ENCODE peak calls at places on chromosomes 7 and 10, in seven cellular contexts. One of them, this sample, is unnamed.

GRCh38 chr10:131050162-131050766 is 261.3 kb downstream of the TCERG1L start:
- DNase-seq in gastrocnemius medialis: no peak
- DNase-seq in IMR-90: no peak
- DNase-seq in heart right ventricle: no peak
- DNase-seq in Panc1: no peak
- DNase-seq in cardiac muscle cell: no peak
- DNase-seq in spleen: peak; percentile 23
- DNase-seq in this sample: no peak

GRCh38 chr10:129323877-129324276 is 143.2 kb upstream of the MGMT start:
- DNase-seq in gastrocnemius medialis: no peak
- DNase-seq in IMR-90: peak; percentile 38
- DNase-seq in heart right ventricle: no peak
- DNase-seq in Panc1: no peak
- DNase-seq in cardiac muscle cell: no peak
- DNase-seq in spleen: no peak
- DNase-seq in this sample: no peak

GRCh38 chr7:95320663-95321062 is 3.7 kb downstream of the PON1 start:
- DNase-seq in gastrocnemius medialis: no peak
- DNase-seq in IMR-90: no peak
- DNase-seq in heart right ventricle: no peak
- DNase-seq in Panc1: no peak
- DNase-seq in cardiac muscle cell: no peak
- DNase-seq in spleen: no peak
- DNase-seq in this sample: no peak

GRCh38 chr10:86373251-86373650 is 6.7 kb upstream of the GRID1 start:
- DNase-seq in gastrocnemius medialis: no peak
- DNase-seq in IMR-90: no peak
- DNase-seq in heart right ventricle: no peak
- DNase-seq in Panc1: no peak
- DNase-seq in cardiac muscle cell: no peak
- DNase-seq in spleen: no peak
- DNase-seq in this sample: no peak

GRCh38 chr7:48454750-48455192 is 283.5 kb downstream of the ABCA13 start:
- DNase-seq in gastrocnemius medialis: no peak
- DNase-seq in IMR-90: no peak
- DNase-seq in heart right ventricle: no peak
- DNase-seq in Panc1: no peak
- DNase-seq in cardiac muscle cell: no peak
- DNase-seq in spleen: peak; percentile 64
- DNase-seq in this sample: peak; percentile 23

GRCh38 chr10:114623661-114624294 is 34.3 kb downstream of the ABLIM1 start:
- DNase-seq in gastrocnemius medialis: no peak
- DNase-seq in IMR-90: peak; percentile 88
- DNase-seq in heart right ventricle: no peak
- DNase-seq in Panc1: no peak
- DNase-seq in cardiac muscle cell: peak; percentile 70
- DNase-seq in spleen: no peak
- DNase-seq in this sample: peak; percentile 53

GRCh38 chr7:123054357-123055133 is 59.0 kb upstream of the TAS2R16 start:
- DNase-seq in gastrocnemius medialis: no peak
- DNase-seq in IMR-90: no peak
- DNase-seq in heart right ventricle: peak; percentile 5
- DNase-seq in Panc1: no peak
- DNase-seq in cardiac muscle cell: no peak
- DNase-seq in spleen: no peak
- DNase-seq in this sample: no peak

GRCh38 chr10:21926949-21927348 is 76.6 kb downstream of the DNAJC1 start:
- DNase-seq in gastrocnemius medialis: no peak
- DNase-seq in IMR-90: peak; percentile 94
- DNase-seq in heart right ventricle: no peak
- DNase-seq in Panc1: no peak
- DNase-seq in cardiac muscle cell: peak; percentile 98
- DNase-seq in spleen: no peak
- DNase-seq in this sample: no peak

GRCh38 chr7:37341033-37341630 is 107.5 kb downstream of the ELMO1 start:
- DNase-seq in gastrocnemius medialis: no peak
- DNase-seq in IMR-90: no peak
- DNase-seq in heart right ventricle: no peak
- DNase-seq in Panc1: no peak
- DNase-seq in cardiac muscle cell: no peak
- DNase-seq in spleen: no peak
- DNase-seq in this sample: no peak

GRCh38 chr7:3914385-3914784 is 613.3 kb downstream of the SDK1 start:
- DNase-seq in gastrocnemius medialis: no peak
- DNase-seq in IMR-90: no peak
- DNase-seq in heart right ventricle: no peak
- DNase-seq in Panc1: no peak
- DNase-seq in cardiac muscle cell: no peak
- DNase-seq in spleen: no peak
- DNase-seq in this sample: no peak

GRCh38 chr7:35253182-35253679 is 669 bp downstream of the TBX20 start:
- DNase-seq in gastrocnemius medialis: no peak
- DNase-seq in IMR-90: no peak
- DNase-seq in heart right ventricle: no peak
- DNase-seq in Panc1: no peak
- DNase-seq in cardiac muscle cell: peak; percentile 29
- DNase-seq in spleen: no peak
- DNase-seq in this sample: no peak

GRCh38 chr7:33761440-33762080 is 143.8 kb upstream of the BMPER start:
- DNase-seq in gastrocnemius medialis: peak; percentile 10
- DNase-seq in IMR-90: no peak
- DNase-seq in heart right ventricle: no peak
- DNase-seq in Panc1: no peak
- DNase-seq in cardiac muscle cell: no peak
- DNase-seq in spleen: no peak
- DNase-seq in this sample: no peak

GRCh38 chr10:47020491-47020890 is 109.3 kb downstream of the PTPN20 start:
- DNase-seq in gastrocnemius medialis: no peak
- DNase-seq in IMR-90: peak; percentile 59
- DNase-seq in heart right ventricle: no peak
- DNase-seq in Panc1: no peak
- DNase-seq in cardiac muscle cell: peak; percentile 27
- DNase-seq in spleen: peak; percentile 72
- DNase-seq in this sample: peak; percentile 46

GRCh38 chr7:959271-959670 is 4.8 kb upstream of the ADAP1 start:
- DNase-seq in gastrocnemius medialis: no peak
- DNase-seq in IMR-90: no peak
- DNase-seq in heart right ventricle: no peak
- DNase-seq in Panc1: no peak
- DNase-seq in cardiac muscle cell: no peak
- DNase-seq in spleen: peak; percentile 67
- DNase-seq in this sample: peak; percentile 26

GRCh38 chr10:108545921-108546320 is 1377.4 kb downstream of the XPNPEP1 start:
- DNase-seq in gastrocnemius medialis: no peak
- DNase-seq in IMR-90: no peak
- DNase-seq in heart right ventricle: no peak
- DNase-seq in Panc1: no peak
- DNase-seq in cardiac muscle cell: no peak
- DNase-seq in spleen: no peak
- DNase-seq in this sample: no peak

GRCh38 chr7:79453558-79454324 is at the start of gene MAGI2:
- DNase-seq in gastrocnemius medialis: peak; percentile 61
- DNase-seq in IMR-90: peak; percentile 84
- DNase-seq in heart right ventricle: peak; percentile 89
- DNase-seq in Panc1: no peak
- DNase-seq in cardiac muscle cell: peak; percentile 95
- DNase-seq in spleen: peak; percentile 89
- DNase-seq in this sample: peak; percentile 31

GRCh38 chr10:68735119-68735518 is 14.1 kb downstream of the CCAR1 start:
- DNase-seq in gastrocnemius medialis: no peak
- DNase-seq in IMR-90: no peak
- DNase-seq in heart right ventricle: no peak
- DNase-seq in Panc1: no peak
- DNase-seq in cardiac muscle cell: no peak
- DNase-seq in spleen: no peak
- DNase-seq in this sample: no peak
- H3K36me3 ChIP-seq in gastrocnemius medialis: peaks cover 84% of the 10 kb centered on the region
- H3K36me3 ChIP-seq in IMR-90: peaks cover 55% of the 10 kb centered on the region
- H3K36me3 ChIP-seq in heart right ventricle: no peaks in the 10 kb centered on the region
- H3K36me3 ChIP-seq in Panc1: peaks cover 46% of the 10 kb centered on the region
- H3K36me3 ChIP-seq in cardiac muscle cell: peaks cover 74% of the 10 kb centered on the region
- H3K36me3 ChIP-seq in spleen: peaks cover 100% of the 10 kb centered on the region
- H3K36me3 ChIP-seq in this sample: peaks cover 60% of the 10 kb centered on the region

DNA sequence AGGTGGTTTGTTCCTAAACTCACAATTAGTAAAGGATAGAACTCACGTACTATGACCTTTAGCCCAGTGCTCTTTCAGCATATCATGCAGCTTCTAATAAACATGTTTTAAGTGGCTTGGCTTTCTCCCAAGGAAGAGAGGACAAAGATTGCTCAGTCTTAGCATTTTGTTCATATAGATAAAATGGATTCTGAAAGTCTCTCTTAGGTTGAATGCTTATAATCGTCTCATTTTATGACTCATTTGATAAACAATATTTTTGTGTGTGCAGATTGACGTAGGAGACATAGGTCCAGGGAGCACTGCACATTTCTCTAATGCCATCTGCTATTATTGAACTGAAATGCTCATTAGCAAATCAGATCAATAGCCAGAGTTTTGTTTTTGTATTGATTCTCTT is 44.8 kb downstream of the GNAT3 start:
- DNase-seq in gastrocnemius medialis: no peak
- DNase-seq in IMR-90: peak; percentile 85
- DNase-seq in heart right ventricle: no peak
- DNase-seq in Panc1: no peak
- DNase-seq in cardiac muscle cell: peak; percentile 67
- DNase-seq in spleen: no peak
- DNase-seq in this sample: no peak
- H3K4me3 ChIP-seq in gastrocnemius medialis: no peak overlapping the region
- H3K4me3 ChIP-seq in IMR-90: no peak overlapping the region
- H3K4me3 ChIP-seq in heart right ventricle: no peak overlapping the region
- H3K4me3 ChIP-seq in Panc1: no peak overlapping the region
- H3K4me3 ChIP-seq in cardiac muscle cell: no peak overlapping the region
- H3K4me3 ChIP-seq in spleen: no peak overlapping the region
- H3K4me3 ChIP-seq in this sample: no peak overlapping the region

GRCh38 chr7:130865408-130866236 is 131.6 kb upstream of the KLF14 start:
- DNase-seq in gastrocnemius medialis: no peak
- DNase-seq in IMR-90: peak; percentile 61
- DNase-seq in heart right ventricle: no peak
- DNase-seq in Panc1: no peak
- DNase-seq in cardiac muscle cell: peak; percentile 60
- DNase-seq in spleen: no peak
- DNase-seq in this sample: no peak
- H3K36me3 ChIP-seq in gastrocnemius medialis: peaks cover 83% of the 10 kb centered on the region
- H3K36me3 ChIP-seq in IMR-90: peaks cover 39% of the 10 kb centered on the region
- H3K36me3 ChIP-seq in heart right ventricle: no peaks in the 10 kb centered on the region
- H3K36me3 ChIP-seq in Panc1: peaks cover 6% of the 10 kb centered on the region
- H3K36me3 ChIP-seq in cardiac muscle cell: no peaks in the 10 kb centered on the region
- H3K36me3 ChIP-seq in spleen: peaks cover 99% of the 10 kb centered on the region
- H3K36me3 ChIP-seq in this sample: no peaks in the 10 kb centered on the region

DNA sequence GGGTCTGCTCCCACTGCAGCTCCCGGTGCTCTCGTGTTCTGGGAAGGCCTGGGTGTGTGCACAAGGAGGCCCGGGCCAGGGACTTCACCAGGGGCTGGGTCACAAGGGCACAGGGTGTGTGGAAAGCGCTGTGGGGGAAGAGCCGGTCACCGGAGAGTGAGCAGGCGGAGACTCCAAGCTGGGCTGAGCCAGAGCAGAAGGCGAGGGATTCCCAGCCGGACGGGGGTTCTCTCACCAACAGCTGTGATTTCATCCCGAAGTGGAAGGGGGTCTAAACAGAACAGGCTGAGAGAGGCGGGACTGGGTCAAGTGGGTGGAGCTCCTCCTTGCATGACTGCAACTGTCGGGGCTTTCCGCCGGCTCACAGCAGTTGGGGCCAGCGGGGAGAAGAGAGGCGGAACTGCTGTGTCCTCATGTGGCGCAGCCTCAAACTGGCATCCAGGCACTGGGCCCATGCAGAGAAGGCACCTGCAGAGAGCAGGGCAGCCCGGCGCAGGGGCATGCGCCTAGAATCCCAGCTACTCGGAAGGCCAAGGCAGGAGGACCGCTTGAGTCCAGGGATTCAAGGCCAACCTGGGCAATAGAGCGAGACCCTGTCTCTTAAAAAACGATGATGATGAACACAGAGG is 7.6 kb upstream of the ORAI2 start:
- DNase-seq in gastrocnemius medialis: no peak
- DNase-seq in IMR-90: no peak
- DNase-seq in heart right ventricle: no peak
- DNase-seq in Panc1: no peak
- DNase-seq in cardiac muscle cell: no peak
- DNase-seq in spleen: peak; percentile 98
- DNase-seq in this sample: no peak
- H3K4me3 ChIP-seq in gastrocnemius medialis: no peak overlapping the region
- H3K4me3 ChIP-seq in IMR-90: no peak overlapping the region
- H3K4me3 ChIP-seq in heart right ventricle: no peak overlapping the region
- H3K4me3 ChIP-seq in Panc1: no peak overlapping the region
- H3K4me3 ChIP-seq in cardiac muscle cell: no peak overlapping the region
- H3K4me3 ChIP-seq in spleen: peak overlapping the region; percentile 63
- H3K4me3 ChIP-seq in this sample: no peak overlapping the region

This sample was measured in pancreas.